ENCODE peak calls at places on chromosomes 6 and 20, in five cellular contexts. B, H, T, F and N are unnamed samples.

GRCh38 chr6:35427851-35428321 is 24.3 kb upstream of the FANCE start:
- DNase-seq in B (no peak), F (no peak), H (no peak), T (no peak), N (no peak)

GRCh38 chr20:47350181-47350550 is 6.3 kb downstream of the ZMYND8 start:
- DNase-seq in T (no peak), F (no peak), B (no peak), H (no peak), N (no peak)

GRCh38 chr6:56953597-56954388 is 1.1 kb upstream of the BEND6 start:
- DNase-seq in B (no peak), F (no peak), T (no peak), H (peak; percentile 17), N (no peak)

GRCh38 chr20:17687800-17688199 is 5.8 kb upstream of the RRBP1 start:
- DNase-seq in H (no peak), B (no peak), F (no peak), T (no peak), N (no peak)

GRCh38 chr6:38307730-38308129 is 332.0 kb downstream of the BTBD9 start:
- DNase-seq in F (no peak), T (no peak), H (no peak), B (no peak), N (no peak)

GRCh38 chr20:45337367-45338120 is 10.7 kb downstream of the SDC4 start:
- DNase-seq in B (peak; percentile 56), T (no peak), F (peak; percentile 65), H (peak; percentile 54), N (peak; percentile 76)

GRCh38 chr6:166661329-166661728 is 34.3 kb upstream of the RPS6KA2 start:
- DNase-seq in F (no peak), T (no peak), B (no peak), H (no peak), N (no peak)

GRCh38 chr20:23641936-23642751 is 4.4 kb upstream of the CST3 start:
- DNase-seq in H (no peak), B (no peak), T (no peak), F (no peak), N (no peak)

GRCh38 chr6:71394001-71394432 is 105.4 kb downstream of the OGFRL1 start:
- DNase-seq in F (no peak), B (no peak), T (no peak), H (no peak), N (no peak)

GRCh38 chr20:4925842-4926530 is 75.3 kb downstream of the SLC23A2 start:
- DNase-seq in T (no peak), H (peak; percentile 72), B (peak; percentile 77), F (peak; percentile 47), N (no peak)

GRCh38 chr6:107292570-107293285 is 166.6 kb downstream of the PDSS2 start:
- DNase-seq in H (no peak), B (no peak), T (no peak), F (no peak), N (no peak)

GRCh38 chr20:61166324-61166723 is 85.7 kb upstream of the CDH4 start:
- DNase-seq in F (no peak), H (no peak), T (no peak), B (no peak), N (no peak)

GRCh38 chr20:43722153-43722505 is 4.7 kb downstream of the GTSF1L start:
- DNase-seq in F (no peak), B (no peak), H (no peak), T (peak; percentile 12), N (no peak)

GRCh38 chr20:44133424-44133823 is 53.6 kb downstream of the JPH2 start:
- DNase-seq in T (no peak), F (no peak), B (no peak), H (no peak), N (no peak)

GRCh38 chr20:9214676-9215075 is 145.8 kb downstream of the PLCB4 start:
- DNase-seq in T (no peak), H (no peak), B (no peak), F (no peak), N (no peak)

GRCh38 chr6:84458271-84458670 is 230.8 kb upstream of the CEP162 start:
- DNase-seq in F (no peak), H (no peak), T (no peak), B (no peak), N (no peak)

GRCh38 chr6:84811351-84811750 is 47.0 kb upstream of the TBX18 start:
- DNase-seq in T (no peak), H (no peak), F (no peak), B (no peak), N (no peak)

GRCh38 chr20:36575066-36575743 is 1.8 kb downstream of the TGIF2 start:
- DNase-seq in B (peak; percentile 67), H (peak; percentile 67), T (no peak), F (peak; percentile 64), N (no peak)

GRCh38 chr6:42140756-42141602 is 1.4 kb downstream of the C6orf132 start:
- DNase-seq in B (peak; percentile 28), T (no peak), H (peak; percentile 44), F (no peak), N (no peak)

DNA sequence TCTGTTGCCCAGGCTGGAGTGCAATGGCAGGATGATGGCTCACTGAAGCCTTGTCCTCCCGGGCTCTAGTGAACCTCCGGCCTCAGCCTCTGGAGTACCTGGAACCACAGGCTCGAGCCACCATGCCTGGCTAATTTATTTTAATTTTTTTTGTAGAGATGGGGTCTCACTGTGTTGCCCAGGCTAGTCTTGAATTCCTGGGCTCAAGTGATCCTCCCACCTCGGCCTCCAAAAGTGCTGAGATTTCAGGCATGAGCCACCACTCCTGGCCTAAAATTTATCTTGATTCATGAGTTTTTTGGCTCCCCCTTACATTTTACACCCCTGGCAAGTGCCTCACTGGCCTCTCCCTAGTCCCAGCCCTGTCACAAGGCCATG is 2.5 kb upstream of the SLC29A1 start:
- DNase-seq in H (no peak), T (no peak), B (no peak), F (no peak), N (no peak)
- H3K4me1 ChIP-seq in H (peaks cover 4% of the 10 kb centered on the region), T (peaks cover 28% of the 10 kb centered on the region), B (peaks cover 93% of the 10 kb centered on the region), F (peaks cover 61% of the 10 kb centered on the region), N (peaks cover 38% of the 10 kb centered on the region)

GRCh38 chr6:33725222-33725621 is 13.7 kb upstream of the UQCC2 start:
- DNase-seq in B (no peak), T (no peak), H (no peak), F (no peak), N (no peak)

GRCh38 chr6:33727126-33727525 is 15.6 kb upstream of the UQCC2 start:
- DNase-seq in F (no peak), H (no peak), B (no peak), T (no peak), N (no peak)

GRCh38 chr6:33725891-33726673 is 14.6 kb upstream of the UQCC2 start:
- DNase-seq in F (no peak), T (no peak), H (no peak), B (no peak), N (no peak)

GRCh38 chr6:33727932-33728331 is 16.4 kb upstream of the UQCC2 start:
- DNase-seq in H (no peak), B (no peak), F (peak; percentile 87), T (no peak), N (no peak)

GRCh38 chr6:33726696-33727095 is 15.2 kb upstream of the UQCC2 start:
- DNase-seq in H (no peak), F (no peak), B (no peak), T (no peak), N (no peak)
- H3K4me1 ChIP-seq in H (no peaks in the 10 kb centered on the region), F (peaks cover 43% of the 10 kb centered on the region), B (peaks cover 27% of the 10 kb centered on the region), T (peaks cover 15% of the 10 kb centered on the region), N (no peaks in the 10 kb centered on the region)

GRCh38 chr6:156873654-156874380 is 96.6 kb downstream of the ARID1B start:
- DNase-seq in T (no peak), B (no peak), F (no peak), H (no peak), N (no peak)
- H3K4me1 ChIP-seq in T (peaks cover 11% of the 10 kb centered on the region), B (peaks cover 72% of the 10 kb centered on the region), F (peaks cover 22% of the 10 kb centered on the region), H (no peaks in the 10 kb centered on the region), N (no peaks in the 10 kb centered on the region)

GRCh38 chr6:43715056-43715788 is 27.6 kb upstream of the MRPS18A start:
- DNase-seq in F (no peak), H (no peak), T (no peak), B (no peak), N (no peak)

GRCh38 chr6:43714311-43715055 is 26.9 kb upstream of the MRPS18A start:
- DNase-seq in B (no peak), H (no peak), T (no peak), F (no peak), N (no peak)

GRCh38 chr6:43717389-43717788 is 29.8 kb upstream of the MRPS18A start:
- DNase-seq in B (no peak), T (no peak), F (no peak), H (no peak), N (no peak)

GRCh38 chr6:43717822-43718221 is 30.2 kb upstream of the MRPS18A start:
- DNase-seq in B (no peak), F (no peak), H (no peak), T (no peak), N (no peak)

GRCh38 chr6:43716099-43716498 is 28.5 kb upstream of the MRPS18A start:
- DNase-seq in H (no peak), B (no peak), T (no peak), F (no peak), N (no peak)
- H3K4me1 ChIP-seq in H (no peaks in the 10 kb centered on the region), B (peaks cover 17% of the 10 kb centered on the region), T (no peaks in the 10 kb centered on the region), F (no peaks in the 10 kb centered on the region), N (peaks cover 10% of the 10 kb centered on the region)

DNA sequence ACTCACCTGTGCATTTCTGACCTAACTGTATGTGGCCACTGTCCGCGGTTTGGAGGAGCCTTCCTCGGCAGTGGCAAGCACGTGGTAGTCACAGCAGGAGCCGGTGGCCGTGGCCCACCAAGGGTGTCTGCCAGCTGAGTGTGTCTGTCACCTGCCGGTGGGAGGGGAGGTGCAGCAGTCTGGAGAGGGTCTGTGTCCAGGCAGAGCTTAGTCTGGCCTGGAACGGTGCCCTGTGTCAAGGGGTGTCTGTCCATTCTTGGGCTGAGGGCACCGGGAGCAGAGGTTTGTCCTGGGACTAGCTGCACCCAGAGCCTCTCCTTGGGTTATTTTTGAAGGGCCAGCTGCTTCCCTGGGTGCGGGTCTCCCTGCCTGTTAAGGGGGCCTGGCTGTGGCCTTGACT is 5.0 kb downstream of the RBM38 start:
- DNase-seq in B (no peak), H (no peak), F (no peak), T (no peak), N (peak; percentile 28)
- H3K4me1 ChIP-seq in B (peaks cover 92% of the 10 kb centered on the region), H (peaks cover 42% of the 10 kb centered on the region), F (peaks cover 7% of the 10 kb centered on the region), T (peaks cover 78% of the 10 kb centered on the region), N (peaks cover 89% of the 10 kb centered on the region)